ENCODE peak calls at places on chromosomes 2 and 18, in nine cellular contexts. Q is progenitor cell of endocrine pancreas, D is endothelial cell, F is adrenal gland, E is upper lobe of right lung, K is MM.1S, B is A549, L is BJ, J is uterus. I is an unnamed sample.

GRCh38 chr2:145159676-145160075 is 639.8 kb upstream of the ZEB2 start:
- DNase-seq in J (no peak), E (no peak), D (no peak), B (no peak), Q (no peak), L (no peak), K (no peak), F (no peak), I (no peak)

GRCh38 chr2:112720785-112721184 is at the start of gene NT5DC4:
- DNase-seq in F (no peak), K (no peak), L (no peak), D (no peak), J (no peak), B (no peak), E (no peak), Q (no peak), I (no peak)

GRCh38 chr18:22827741-22828140 is 105.4 kb upstream of the RBBP8 start:
- DNase-seq in K (no peak), L (no peak), D (no peak), J (no peak), F (no peak), B (no peak), E (no peak), Q (no peak), I (no peak)

GRCh38 chr2:26840937-26841610 is 6.9 kb upstream of the DPYSL5 start:
- DNase-seq in F (no peak), E (no peak), J (no peak), D (no peak), B (peak), K (no peak), Q (no peak), L (no peak), I (no peak)

GRCh38 chr2:222318026-222318711 is 19.4 kb upstream of the PAX3 start:
- DNase-seq in F (peak), K (peak), B (peak), J (peak), L (no peak), D (peak), Q (peak), E (peak), I (no peak)

GRCh38 chr2:67923696-67924095 is 139.1 kb downstream of the C1D start:
- DNase-seq in D (no peak), K (no peak), Q (no peak), L (no peak), F (no peak), J (no peak), E (no peak), B (no peak), I (no peak)

GRCh38 chr18:48475635-48476549 is 62.9 kb upstream of the CTIF start:
- DNase-seq in Q (peak), D (peak), F (peak), L (no peak), B (peak), K (peak), J (peak), E (no peak), I (no peak)

GRCh38 chr18:57441395-57441794 is 6.2 kb downstream of the ONECUT2 start:
- DNase-seq in D (no peak), F (no peak), J (no peak), Q (peak), K (no peak), E (no peak), L (no peak), B (no peak), I (no peak)

GRCh38 chr2:199602271-199602895 is 144.6 kb upstream of the SATB2 start:
- DNase-seq in E (no peak), Q (no peak), L (no peak), D (no peak), J (no peak), F (no peak), B (peak), K (no peak), I (no peak)

GRCh38 chr2:112048887-112049286 is 6.2 kb upstream of the TMEM87B start:
- DNase-seq in J (no peak), E (no peak), B (peak), D (peak), K (peak), Q (no peak), L (peak), F (no peak), I (no peak)

GRCh38 chr2:183349046-183349445 is 224.8 kb downstream of the NUP35 start:
- DNase-seq in J (no peak), E (no peak), Q (no peak), F (no peak), B (no peak), D (no peak), L (no peak), K (peak), I (no peak)

GRCh38 chr18:35087726-35088125 is 46.5 kb downstream of the MAPRE2 start:
- DNase-seq in L (no peak), E (no peak), B (no peak), Q (no peak), K (no peak), F (no peak), D (no peak), J (no peak), I (no peak)

GRCh38 chr2:60644942-60645341 is 91.5 kb upstream of the BCL11A start:
- DNase-seq in K (peak), Q (no peak), B (no peak), D (no peak), E (no peak), F (no peak), J (no peak), L (no peak), I (no peak)

GRCh38 chr2:199443589-199444130 is 14.1 kb downstream of the SATB2 start:
- DNase-seq in J (no peak), B (no peak), D (no peak), E (no peak), K (no peak), F (no peak), Q (no peak), L (no peak), I (no peak)

GRCh38 chr2:205716126-205716525 is 33.8 kb downstream of the NRP2 start:
- DNase-seq in Q (no peak), D (no peak), L (no peak), E (no peak), F (no peak), B (peak), K (no peak), J (no peak), I (no peak)

GRCh38 chr2:228556707-228557106 is 375.2 kb upstream of the SPHKAP start:
- DNase-seq in L (no peak), E (no peak), D (no peak), K (no peak), B (no peak), Q (no peak), F (no peak), J (no peak), I (no peak)

GRCh38 chr2:215002500-215002899 is 135.9 kb downstream of the ABCA12 start:
- DNase-seq in L (no peak), K (peak), D (peak), Q (no peak), F (peak), E (no peak), J (no peak), B (peak), I (no peak)

GRCh38 chr2:117085719-117086118 is 728.8 kb upstream of the DDX18 start:
- DNase-seq in J (no peak), Q (no peak), D (no peak), F (no peak), L (no peak), K (no peak), B (no peak), E (no peak), I (no peak)

GRCh38 chr2:62293490-62294212 is 97.7 kb downstream of the B3GNT2 start:
- DNase-seq in J (peak), F (peak), L (no peak), Q (no peak), D (peak), B (peak), K (no peak), E (peak), I (peak)

GRCh38 chr2:108423502-108424251 is 25.3 kb upstream of the GCC2 start:
- DNase-seq in J (no peak), L (no peak), D (no peak), F (no peak), K (no peak), B (peak), Q (no peak), E (no peak), I (no peak)

GRCh38 chr18:3931542-3932112 is 481.7 kb downstream of the TGIF1 start:
- DNase-seq in J (no peak), K (no peak), E (no peak), Q (no peak), D (no peak), L (no peak), F (no peak), B (peak), I (no peak)

GRCh38 chr2:170929686-170930050 is 615 bp downstream of the GORASP2 start:
- DNase-seq in J (peak), B (peak), E (peak), K (peak), Q (peak), D (peak), F (peak), L (no peak), I (no peak)

DNA sequence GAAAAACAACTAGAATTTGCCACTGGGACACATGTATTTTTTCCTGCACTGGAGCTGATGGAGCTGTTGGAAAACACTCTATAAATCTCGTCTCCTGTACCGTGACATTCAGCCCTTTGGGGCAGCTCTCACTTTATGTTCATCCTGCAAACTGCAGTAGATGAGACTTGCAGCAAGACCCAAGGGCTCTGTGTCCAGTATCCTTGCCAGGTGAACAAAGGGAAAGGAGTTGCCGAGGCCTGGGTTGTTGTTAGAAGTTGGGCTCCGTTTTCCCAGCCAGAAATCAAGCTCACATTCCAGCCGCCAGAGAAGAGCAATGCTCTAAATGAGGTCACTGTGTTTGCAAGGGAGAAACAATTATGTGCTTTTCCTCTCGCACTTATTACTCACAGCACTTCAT is 285.1 kb downstream of the SLC4A3 start:
- DNase-seq in Q (no peak), L (peak), B (no peak), E (no peak), J (peak), D (no peak), F (no peak), K (no peak), I (no peak)
- TF ChIP-seq CTCF in Q (peak), L (peak), B (no peak), E (no peak), J (peak), D (no peak), F (no peak), K (no peak), I (no peak)

DNA sequence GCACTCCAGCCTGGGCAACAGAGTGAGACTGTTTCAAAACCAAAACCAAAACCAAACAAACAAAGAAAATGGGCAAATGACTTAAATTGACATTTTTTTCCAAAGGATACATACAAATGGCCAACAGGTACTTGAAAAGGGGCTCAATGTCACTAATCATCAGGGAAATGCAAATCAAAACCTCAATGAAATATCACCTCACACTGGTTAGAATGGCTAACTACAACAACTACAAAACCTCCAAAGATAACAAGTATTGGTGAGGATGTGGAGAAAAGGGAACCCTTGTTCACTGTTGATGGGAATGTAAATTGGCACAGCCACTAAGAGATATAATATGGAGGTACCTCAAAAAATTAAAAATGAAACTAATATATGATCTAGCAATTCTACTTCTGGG is 213.2 kb upstream of the HS6ST1 start:
- DNase-seq in D (no peak), J (no peak), L (no peak), F (no peak), B (no peak), Q (no peak), K (peak), E (no peak), I (no peak)
- TF ChIP-seq CTCF in D (no peak), J (peak), L (peak), F (peak), B (no peak), Q (peak), K (peak), E (peak), I (no peak)

GRCh38 chr2:72222829-72223564 is 75.3 kb upstream of the CYP26B1 start:
- DNase-seq in J (no peak), D (no peak), B (no peak), L (no peak), F (no peak), E (no peak), Q (no peak), K (no peak), I (no peak)

GRCh38 chr2:72214429-72215143 is 66.9 kb upstream of the CYP26B1 start:
- DNase-seq in Q (no peak), E (no peak), D (no peak), B (peak), K (no peak), J (no peak), F (no peak), L (peak), I (no peak)

GRCh38 chr2:72220170-72220569 is 72.5 kb upstream of the CYP26B1 start:
- DNase-seq in E (no peak), D (peak), K (no peak), B (peak), J (no peak), L (no peak), Q (no peak), F (no peak), I (no peak)
- TF ChIP-seq CTCF in E (peak), D (peak), K (peak), B (peak), J (no peak), L (peak), Q (peak), F (no peak), I (no peak)

DNA sequence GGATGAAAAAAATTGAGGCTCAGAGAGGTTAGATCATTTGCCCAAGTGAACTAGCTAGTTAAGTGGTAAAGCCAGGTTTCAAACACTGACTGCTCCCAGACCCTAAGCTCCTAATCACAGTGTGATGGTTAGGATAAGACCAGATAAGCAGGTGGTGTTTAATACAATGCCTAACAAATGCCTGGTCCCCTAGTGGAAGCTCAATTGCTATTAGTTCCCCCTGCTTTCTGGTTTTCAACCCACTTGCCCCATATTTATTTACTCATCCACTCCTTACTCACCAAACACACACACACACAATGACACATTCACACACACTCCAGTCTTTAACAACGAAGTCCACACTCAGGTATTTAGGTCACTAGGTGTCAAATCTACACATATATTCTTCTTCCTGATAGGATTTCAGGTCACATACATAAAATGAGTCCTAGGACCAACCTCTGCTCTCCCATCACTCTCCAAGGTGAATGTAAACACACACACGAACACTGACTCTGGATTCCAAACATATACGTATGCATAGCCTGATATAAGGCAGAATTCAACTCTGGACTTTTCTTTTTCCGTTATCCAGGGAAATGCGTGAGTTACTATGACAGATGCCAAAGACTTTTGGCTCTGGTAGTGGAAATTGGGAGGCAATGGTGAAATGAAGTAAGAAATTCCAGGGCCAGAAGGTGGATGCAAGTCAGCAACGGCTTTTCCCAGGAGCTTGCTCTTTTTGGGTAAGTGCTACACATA is 73.6 kb upstream of the TSPYL6 start:
- DNase-seq in D (no peak), B (no peak), K (no peak), F (no peak), J (no peak), L (no peak), Q (no peak), E (no peak), I (no peak)
- TF ChIP-seq CTCF in D (no peak), B (no peak), K (no peak), F (no peak), J (no peak), L (no peak), Q (no peak), E (no peak), I (no peak)

DNA sequence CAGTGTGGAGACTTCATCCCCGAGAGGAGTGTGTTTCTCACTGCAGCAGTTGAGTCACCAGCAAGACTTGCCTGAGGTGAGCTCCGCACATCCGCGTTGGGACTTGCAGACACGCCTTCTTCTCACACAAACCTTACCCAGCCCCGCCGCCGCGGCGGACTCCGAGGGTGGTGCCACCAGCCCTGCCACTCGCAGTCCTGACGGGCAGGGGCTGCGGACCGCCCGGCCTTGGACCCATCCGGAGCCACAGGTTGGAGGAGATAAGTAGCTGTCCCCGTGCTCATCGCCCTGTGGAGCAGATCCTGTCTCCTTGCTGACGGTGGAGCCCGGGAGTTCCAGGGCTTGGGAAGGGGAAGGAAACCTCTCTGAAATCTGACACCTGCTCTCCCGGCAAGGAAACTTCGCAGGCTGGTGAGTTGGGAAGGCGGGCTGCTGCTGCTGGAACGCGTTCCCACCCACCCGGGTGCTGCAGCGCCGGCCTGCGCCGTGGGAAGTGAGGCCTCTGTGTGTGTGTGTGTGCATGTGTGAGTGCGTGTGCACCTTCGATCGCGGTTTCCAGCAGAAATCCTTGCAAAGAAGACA is at the start of gene RAB27B:
- DNase-seq in K (peak), Q (peak), D (peak), B (peak), L (no peak), J (peak), F (peak), E (peak), I (peak)
- TF ChIP-seq CTCF in K (no peak), Q (no peak), D (no peak), B (no peak), L (no peak), J (no peak), F (no peak), E (no peak), I (no peak)

GRCh38 chr2:181052523-181052891 is 72.1 kb downstream of the UBE2E3 start:
- DNase-seq in D (no peak), K (peak), L (no peak), F (no peak), Q (no peak), E (no peak), J (no peak), B (no peak), I (no peak)
- TF ChIP-seq CTCF in D (no peak), K (no peak), L (no peak), F (no peak), Q (no peak), E (no peak), J (no peak), B (no peak), I (no peak)

GRCh38 chr2:197777823-197778407 is 7.2 kb downstream of the BOLL start:
- DNase-seq in K (peak), F (no peak), E (no peak), B (peak), D (peak), Q (no peak), L (peak), J (no peak), I (no peak)
- TF ChIP-seq CTCF in K (peak), F (peak), E (peak), B (peak), D (peak), Q (peak), L (peak), J (peak), I (no peak)

DNA sequence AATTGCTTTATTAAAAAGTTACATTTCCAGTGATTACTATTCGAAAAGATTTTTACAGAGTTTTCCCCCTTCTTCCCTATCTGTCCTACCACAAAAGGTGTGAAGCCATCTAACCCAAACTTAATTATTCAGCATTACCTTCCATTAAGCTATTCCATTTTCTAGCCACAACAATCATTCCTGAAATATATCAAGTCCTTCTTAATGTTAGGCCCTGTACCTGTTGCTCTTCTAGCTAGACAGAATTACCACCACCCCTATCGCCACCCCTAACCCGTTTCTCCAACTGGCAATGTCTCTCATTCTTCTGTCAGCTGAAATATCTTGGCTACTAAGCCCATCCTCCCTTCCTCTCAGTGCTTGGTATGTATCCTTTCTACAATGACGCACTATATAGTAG is 13.9 kb downstream of the IWS1 start:
- DNase-seq in D (no peak), J (no peak), B (no peak), F (no peak), L (no peak), E (no peak), K (no peak), Q (no peak), I (no peak)
- TF ChIP-seq CTCF in D (no peak), J (no peak), B (no peak), F (no peak), L (no peak), E (no peak), K (no peak), Q (no peak), I (no peak)

DNA sequence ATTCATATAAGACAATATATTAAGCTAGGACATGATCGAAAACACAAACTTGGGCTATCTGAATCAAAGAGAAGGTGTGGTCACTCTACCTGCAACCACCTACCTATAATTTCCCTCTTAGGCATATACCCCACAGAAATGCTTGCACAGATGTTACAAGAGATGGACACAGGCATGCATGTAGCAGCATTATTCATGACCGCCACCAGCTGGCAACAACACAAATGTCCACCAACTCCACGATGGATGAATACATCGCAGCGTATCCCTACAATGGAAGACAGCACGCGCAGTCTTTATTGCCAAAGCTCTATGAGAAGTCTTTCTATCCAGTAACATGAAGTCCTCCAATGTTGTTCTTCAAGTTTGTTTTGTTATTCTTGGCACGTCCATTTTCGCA is 90.8 kb downstream of the ARL4C start:
- DNase-seq in Q (no peak), B (peak), F (no peak), D (no peak), E (no peak), J (no peak), L (no peak), K (no peak), I (no peak)
- TF ChIP-seq CTCF in Q (no peak), B (peak), F (no peak), D (no peak), E (no peak), J (no peak), L (no peak), K (no peak), I (no peak)